ENCODE peak calls at places on chromosome 14, in four cellular contexts. One of them, this sample, is unnamed.

GRCh38 chr14:69543341-69544249 is 31.1 kb downstream of the CCDC177 start:
- DNase-seq in GOT3: peak
- DNase-seq in T-helper 17 cell: no peak
- DNase-seq in activated naive CD4-positive, alpha-beta T cell: no peak
- DNase-seq in this sample: no peak

GRCh38 chr14:50031534-50032313 is 84.6 kb downstream of the VCPKMT start:
- DNase-seq in T-helper 17 cell: no peak
- DNase-seq in activated naive CD4-positive, alpha-beta T cell: no peak
- DNase-seq in GOT3: no peak
- DNase-seq in this sample: no peak

GRCh38 chr14:104819361-104819771 is 18.5 kb downstream of the ZBTB42 start:
- DNase-seq in T-helper 17 cell: no peak
- DNase-seq in activated naive CD4-positive, alpha-beta T cell: no peak
- DNase-seq in GOT3: no peak
- DNase-seq in this sample: no peak

GRCh38 chr14:68476965-68477455 is 315.9 kb downstream of the ZFP36L1 start:
- DNase-seq in GOT3: no peak
- DNase-seq in activated naive CD4-positive, alpha-beta T cell: no peak
- DNase-seq in T-helper 17 cell: no peak
- DNase-seq in this sample: no peak

GRCh38 chr14:89249296-89249565 is 167.8 kb downstream of the FOXN3 start:
- DNase-seq in T-helper 17 cell: no peak
- DNase-seq in activated naive CD4-positive, alpha-beta T cell: no peak
- DNase-seq in GOT3: no peak
- DNase-seq in this sample: peak

GRCh38 chr14:22556021-22556989 is 32.7 kb downstream of the DAD1 start:
- DNase-seq in GOT3: peak
- DNase-seq in T-helper 17 cell: peak
- DNase-seq in activated naive CD4-positive, alpha-beta T cell: peak
- DNase-seq in this sample: no peak

GRCh38 chr14:69620211-69620611 is 8.8 kb downstream of the SUSD6 start:
- DNase-seq in GOT3: no peak
- DNase-seq in T-helper 17 cell: no peak
- DNase-seq in activated naive CD4-positive, alpha-beta T cell: no peak
- DNase-seq in this sample: no peak

GRCh38 chr14:58239259-58240210 is 5.1 kb upstream of the PSMA3 start:
- DNase-seq in T-helper 17 cell: peak
- DNase-seq in GOT3: no peak
- DNase-seq in activated naive CD4-positive, alpha-beta T cell: peak
- DNase-seq in this sample: peak

GRCh38 chr14:58297762-58298476 is 436 bp upstream of the ARID4A start:
- DNase-seq in GOT3: peak
- DNase-seq in T-helper 17 cell: peak
- DNase-seq in activated naive CD4-positive, alpha-beta T cell: peak
- DNase-seq in this sample: peak

GRCh38 chr14:75196064-75196463 is 19.7 kb upstream of the TMED10 start:
- DNase-seq in T-helper 17 cell: no peak
- DNase-seq in GOT3: no peak
- DNase-seq in activated naive CD4-positive, alpha-beta T cell: no peak
- DNase-seq in this sample: no peak

GRCh38 chr14:22849212-22849819 is 12.9 kb downstream of the MMP14 start:
- DNase-seq in activated naive CD4-positive, alpha-beta T cell: no peak
- DNase-seq in GOT3: no peak
- DNase-seq in T-helper 17 cell: no peak
- DNase-seq in this sample: no peak

GRCh38 chr14:21965042-21965441 is 291.4 kb upstream of the OR4E1 start:
- DNase-seq in activated naive CD4-positive, alpha-beta T cell: no peak
- DNase-seq in GOT3: no peak
- DNase-seq in T-helper 17 cell: no peak
- DNase-seq in this sample: no peak

GRCh38 chr14:77707355-77707723 is 484 bp downstream of the ALKBH1 start:
- DNase-seq in activated naive CD4-positive, alpha-beta T cell: no peak
- DNase-seq in GOT3: no peak
- DNase-seq in T-helper 17 cell: no peak
- DNase-seq in this sample: peak

GRCh38 chr14:99537399-99537798 is 56.2 kb downstream of the CCNK start:
- DNase-seq in T-helper 17 cell: no peak
- DNase-seq in activated naive CD4-positive, alpha-beta T cell: no peak
- DNase-seq in GOT3: no peak
- DNase-seq in this sample: no peak

GRCh38 chr14:100654814-100655795 is 67.9 kb upstream of the BEGAIN start:
- DNase-seq in T-helper 17 cell: peak
- DNase-seq in activated naive CD4-positive, alpha-beta T cell: no peak
- DNase-seq in GOT3: no peak
- DNase-seq in this sample: peak

GRCh38 chr14:36584167-36584811 is 1.9 kb upstream of the NKX2-8 start:
- DNase-seq in GOT3: no peak
- DNase-seq in T-helper 17 cell: no peak
- DNase-seq in activated naive CD4-positive, alpha-beta T cell: no peak
- DNase-seq in this sample: no peak

GRCh38 chr14:84806627-84807026 is 723.3 kb upstream of the FLRT2 start:
- DNase-seq in T-helper 17 cell: no peak
- DNase-seq in GOT3: no peak
- DNase-seq in activated naive CD4-positive, alpha-beta T cell: no peak
- DNase-seq in this sample: no peak

GRCh38 chr14:25048170-25049126 is 1.5 kb downstream of the STXBP6 start:
- DNase-seq in T-helper 17 cell: no peak
- DNase-seq in activated naive CD4-positive, alpha-beta T cell: no peak
- DNase-seq in GOT3: no peak
- DNase-seq in this sample: no peak

GRCh38 chr14:68733086-68733621 is 59.7 kb downstream of the ZFP36L1 start:
- DNase-seq in T-helper 17 cell: no peak
- DNase-seq in GOT3: no peak
- DNase-seq in activated naive CD4-positive, alpha-beta T cell: no peak
- DNase-seq in this sample: no peak

GRCh38 chr14:103317251-103317650 is 16.8 kb upstream of the EIF5 start:
- DNase-seq in GOT3: no peak
- DNase-seq in T-helper 17 cell: no peak
- DNase-seq in activated naive CD4-positive, alpha-beta T cell: no peak
- DNase-seq in this sample: no peak

This sample was measured in NCI-H345.